ENCODE peak calls at places on chromosomes 3 and 15, in eight cellular contexts. One of them, this sample, is unnamed. For H3K9me3 and H3K4me1, the result is how much of the 10 kb centered on the place peaks cover.

GRCh38 chr3:28334552-28334951 is 14.0 kb upstream of the ZCWPW2 start:
- DNase-seq in adrenal gland: no peak
- DNase-seq in HCT116: no peak
- DNase-seq in psoas muscle: no peak
- DNase-seq in IMR-90: peak
- DNase-seq in heart left ventricle: no peak
- DNase-seq in lower lobe of right lung: no peak
- DNase-seq in ovary: no peak
- DNase-seq in this sample: no peak

GRCh38 chr15:70096975-70097336 is 761 bp downstream of the TLE3 start:
- DNase-seq in adrenal gland: no peak
- DNase-seq in HCT116: no peak
- DNase-seq in psoas muscle: no peak
- DNase-seq in IMR-90: no peak
- DNase-seq in heart left ventricle: no peak
- DNase-seq in lower lobe of right lung: no peak
- DNase-seq in ovary: no peak
- DNase-seq in this sample: no peak

GRCh38 chr3:46898321-46899150 is 21.0 kb downstream of the PTH1R start:
- DNase-seq in adrenal gland: no peak
- DNase-seq in HCT116: no peak
- DNase-seq in psoas muscle: peak
- DNase-seq in IMR-90: no peak
- DNase-seq in heart left ventricle: peak
- DNase-seq in lower lobe of right lung: peak
- DNase-seq in ovary: no peak
- DNase-seq in this sample: peak

GRCh38 chr15:78321041-78321570 is 19.0 kb upstream of the CRABP1 start:
- DNase-seq in adrenal gland: no peak
- DNase-seq in HCT116: no peak
- DNase-seq in psoas muscle: no peak
- DNase-seq in IMR-90: no peak
- DNase-seq in heart left ventricle: no peak
- DNase-seq in lower lobe of right lung: peak
- DNase-seq in ovary: no peak
- DNase-seq in this sample: no peak

GRCh38 chr15:51739056-51739455 is 1.6 kb upstream of the LYSMD2 start:
- DNase-seq in adrenal gland: no peak
- DNase-seq in HCT116: no peak
- DNase-seq in psoas muscle: no peak
- DNase-seq in IMR-90: no peak
- DNase-seq in heart left ventricle: no peak
- DNase-seq in lower lobe of right lung: no peak
- DNase-seq in ovary: no peak
- DNase-seq in this sample: no peak

GRCh38 chr3:182045721-182046120 is 334.0 kb downstream of the SOX2 start:
- DNase-seq in adrenal gland: no peak
- DNase-seq in HCT116: no peak
- DNase-seq in psoas muscle: no peak
- DNase-seq in IMR-90: no peak
- DNase-seq in heart left ventricle: no peak
- DNase-seq in lower lobe of right lung: no peak
- DNase-seq in ovary: no peak
- DNase-seq in this sample: no peak

GRCh38 chr3:110623571-110623970 is 448.0 kb upstream of the NECTIN3 start:
- DNase-seq in adrenal gland: no peak
- DNase-seq in HCT116: no peak
- DNase-seq in psoas muscle: no peak
- DNase-seq in IMR-90: no peak
- DNase-seq in heart left ventricle: no peak
- DNase-seq in lower lobe of right lung: no peak
- DNase-seq in ovary: no peak
- DNase-seq in this sample: no peak

GRCh38 chr15:78366342-78366741 is 26.2 kb downstream of the CRABP1 start:
- DNase-seq in adrenal gland: no peak
- DNase-seq in HCT116: no peak
- DNase-seq in psoas muscle: no peak
- DNase-seq in IMR-90: no peak
- DNase-seq in heart left ventricle: no peak
- DNase-seq in lower lobe of right lung: no peak
- DNase-seq in ovary: no peak
- DNase-seq in this sample: no peak

GRCh38 chr3:46702246-46703012 is 1.2 kb downstream of the TMIE start:
- DNase-seq in adrenal gland: no peak
- DNase-seq in HCT116: no peak
- DNase-seq in psoas muscle: peak
- DNase-seq in IMR-90: no peak
- DNase-seq in heart left ventricle: peak
- DNase-seq in lower lobe of right lung: peak
- DNase-seq in ovary: no peak
- DNase-seq in this sample: peak

GRCh38 chr15:69679623-69680228 is 227.1 kb downstream of the RPLP1 start:
- DNase-seq in adrenal gland: no peak
- DNase-seq in HCT116: no peak
- DNase-seq in psoas muscle: no peak
- DNase-seq in IMR-90: no peak
- DNase-seq in heart left ventricle: no peak
- DNase-seq in lower lobe of right lung: no peak
- DNase-seq in ovary: no peak
- DNase-seq in this sample: no peak

DNA sequence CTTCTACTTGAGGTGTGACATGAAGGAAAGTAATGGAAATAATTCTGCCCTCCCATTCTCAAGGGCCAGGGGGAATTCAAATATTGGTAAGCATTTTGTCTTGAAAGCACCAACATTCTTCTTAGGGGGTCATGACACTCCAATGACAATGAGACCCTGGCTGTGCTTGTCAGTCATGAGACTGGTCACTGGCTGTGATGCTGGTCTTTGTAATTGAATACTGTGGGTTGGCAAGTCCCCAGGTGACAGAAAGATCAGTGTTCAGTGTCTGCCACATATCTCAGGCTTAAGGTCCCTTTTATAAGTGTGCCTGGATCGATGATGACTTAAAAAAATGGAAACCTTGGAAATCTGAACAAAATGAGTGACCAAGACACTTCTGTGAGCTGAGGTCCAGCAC is 151.4 kb downstream of the SNRPN start:
- DNase-seq in adrenal gland: no peak
- DNase-seq in HCT116: no peak
- DNase-seq in psoas muscle: no peak
- DNase-seq in IMR-90: no peak
- DNase-seq in heart left ventricle: no peak
- DNase-seq in lower lobe of right lung: no peak
- DNase-seq in ovary: no peak
- DNase-seq in this sample: no peak
- H3K9me3 ChIP-seq in adrenal gland: under half
- H3K9me3 ChIP-seq in HCT116: under half
- H3K9me3 ChIP-seq in psoas muscle: under half
- H3K9me3 ChIP-seq in IMR-90: under half
- H3K9me3 ChIP-seq in heart left ventricle: under half
- H3K9me3 ChIP-seq in lower lobe of right lung: half or more
- H3K9me3 ChIP-seq in ovary: under half
- H3K9me3 ChIP-seq in this sample: under half

DNA sequence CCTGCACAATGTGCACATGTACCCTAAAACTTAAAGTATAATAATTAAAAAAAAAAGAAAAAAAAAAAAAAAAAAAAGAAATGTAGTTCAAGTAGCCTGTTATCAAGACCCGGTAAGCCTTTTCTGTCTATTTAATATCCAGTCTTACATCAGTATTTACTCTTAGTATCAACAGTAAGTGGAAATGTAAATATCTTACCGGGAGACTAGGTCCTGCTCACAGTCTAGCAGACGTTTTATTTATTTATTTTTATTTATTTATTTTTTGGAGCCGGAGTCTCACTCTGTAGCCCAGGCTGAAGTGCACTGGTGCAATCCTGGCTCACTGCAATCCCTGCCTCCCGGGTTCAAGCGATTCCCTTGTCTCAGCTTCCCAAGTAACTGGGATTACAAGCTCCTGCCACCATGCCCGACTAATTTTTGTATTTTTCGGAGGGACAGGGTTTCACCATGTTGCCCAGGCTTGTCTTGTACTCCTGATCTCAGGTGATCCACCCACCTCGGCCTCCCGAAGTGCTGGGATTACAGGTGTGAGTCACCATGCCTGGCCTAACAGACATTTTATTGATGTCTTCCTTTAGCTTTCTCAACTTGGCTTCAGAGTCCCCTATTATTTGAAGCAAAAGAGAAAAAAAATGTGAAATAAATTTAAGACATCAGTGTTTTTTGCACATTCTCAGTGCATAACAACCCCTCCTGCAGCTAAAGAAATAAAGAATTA is 19.9 kb downstream of the C2CD4B start:
- DNase-seq in adrenal gland: no peak
- DNase-seq in HCT116: no peak
- DNase-seq in psoas muscle: no peak
- DNase-seq in IMR-90: no peak
- DNase-seq in heart left ventricle: no peak
- DNase-seq in lower lobe of right lung: no peak
- DNase-seq in ovary: no peak
- DNase-seq in this sample: no peak
- H3K4me1 ChIP-seq in adrenal gland: under half
- H3K4me1 ChIP-seq in HCT116: under half
- H3K4me1 ChIP-seq in psoas muscle: under half
- H3K4me1 ChIP-seq in IMR-90: under half
- H3K4me1 ChIP-seq in heart left ventricle: under half
- H3K4me1 ChIP-seq in lower lobe of right lung: under half
- H3K4me1 ChIP-seq in ovary: under half
- H3K4me1 ChIP-seq in this sample: under half

GRCh38 chr15:100920516-100921135 is 1.5 kb downstream of the LRRK1 start:
- DNase-seq in adrenal gland: no peak
- DNase-seq in HCT116: no peak
- DNase-seq in psoas muscle: no peak
- DNase-seq in IMR-90: no peak
- DNase-seq in heart left ventricle: no peak
- DNase-seq in lower lobe of right lung: no peak
- DNase-seq in ovary: no peak
- DNase-seq in this sample: no peak
- H3K4me3 ChIP-seq in adrenal gland: no peak
- H3K4me3 ChIP-seq in HCT116: peak
- H3K4me3 ChIP-seq in psoas muscle: peak
- H3K4me3 ChIP-seq in IMR-90: no peak
- H3K4me3 ChIP-seq in heart left ventricle: peak
- H3K4me3 ChIP-seq in lower lobe of right lung: peak
- H3K4me3 ChIP-seq in ovary: no peak
- H3K4me3 ChIP-seq in this sample: no peak

GRCh38 chr15:98835889-98836288 is 171.7 kb downstream of the PGPEP1L start:
- DNase-seq in adrenal gland: no peak
- DNase-seq in HCT116: no peak
- DNase-seq in psoas muscle: no peak
- DNase-seq in IMR-90: no peak
- DNase-seq in heart left ventricle: no peak
- DNase-seq in lower lobe of right lung: no peak
- DNase-seq in ovary: no peak
- DNase-seq in this sample: no peak
- H3K9me3 ChIP-seq in adrenal gland: under half
- H3K9me3 ChIP-seq in HCT116: under half
- H3K9me3 ChIP-seq in psoas muscle: under half
- H3K9me3 ChIP-seq in IMR-90: under half
- H3K9me3 ChIP-seq in heart left ventricle: under half
- H3K9me3 ChIP-seq in lower lobe of right lung: under half
- H3K9me3 ChIP-seq in ovary: under half
- H3K9me3 ChIP-seq in this sample: under half

DNA sequence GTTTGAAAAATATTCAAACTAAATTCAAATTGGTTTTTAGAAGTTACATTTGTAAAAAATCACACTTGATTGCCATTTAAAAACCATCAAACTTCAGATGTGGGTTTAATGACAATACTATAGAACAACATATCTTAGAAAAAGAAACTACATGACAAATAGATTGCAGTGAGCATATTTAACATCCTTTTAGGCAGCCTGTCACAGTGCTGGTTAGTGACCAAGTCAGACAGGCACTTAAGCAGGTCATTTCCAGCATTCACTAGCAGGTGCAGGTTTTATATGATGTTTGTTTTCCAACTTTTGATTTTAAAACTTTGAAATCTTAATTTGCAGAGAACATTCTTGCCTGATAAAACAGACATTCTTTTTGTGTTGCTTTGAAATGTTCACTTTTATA is 115.7 kb downstream of the MBNL1 start:
- DNase-seq in adrenal gland: no peak
- DNase-seq in HCT116: no peak
- DNase-seq in psoas muscle: no peak
- DNase-seq in IMR-90: no peak
- DNase-seq in heart left ventricle: no peak
- DNase-seq in lower lobe of right lung: no peak
- DNase-seq in ovary: no peak
- DNase-seq in this sample: no peak
- H3K4me1 ChIP-seq in adrenal gland: under half
- H3K4me1 ChIP-seq in HCT116: under half
- H3K4me1 ChIP-seq in psoas muscle: half or more
- H3K4me1 ChIP-seq in IMR-90: under half
- H3K4me1 ChIP-seq in heart left ventricle: under half
- H3K4me1 ChIP-seq in lower lobe of right lung: half or more
- H3K4me1 ChIP-seq in ovary: under half
- H3K4me1 ChIP-seq in this sample: under half

DNA sequence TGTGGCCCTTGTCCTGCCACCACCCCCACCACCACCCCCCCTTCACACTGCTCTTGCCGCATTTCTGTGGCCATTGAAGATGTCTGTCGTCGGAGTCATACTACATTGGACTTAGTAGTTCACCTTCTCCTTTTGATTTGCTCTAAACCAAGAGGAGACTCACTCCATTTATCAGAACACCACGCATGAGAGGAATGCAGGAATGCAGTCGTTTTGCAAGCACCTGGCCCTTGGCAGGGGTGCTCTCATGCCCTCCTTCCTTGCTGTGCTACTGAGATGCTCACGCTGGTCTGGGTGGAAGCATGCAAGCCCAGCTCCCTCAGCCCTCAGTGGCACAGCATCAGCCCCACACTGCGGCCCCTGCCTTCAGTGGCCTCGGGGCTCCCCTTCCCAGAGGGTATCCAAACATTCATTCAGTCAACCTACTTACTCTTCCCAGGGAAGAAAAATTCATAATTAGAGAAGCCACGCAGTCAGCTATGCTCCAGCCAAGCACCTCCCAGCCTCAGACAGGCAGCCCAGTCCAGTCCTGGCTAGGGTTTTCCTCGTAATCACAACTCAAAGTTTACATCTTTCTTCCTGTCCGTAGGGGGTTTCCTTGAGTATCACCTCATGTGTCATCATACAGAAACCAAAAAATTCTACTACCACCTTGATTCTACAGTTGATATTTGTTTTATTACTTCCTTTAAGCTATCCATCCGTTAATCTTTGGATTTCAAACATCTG is 520.0 kb downstream of the GABRG3 start:
- DNase-seq in adrenal gland: no peak
- DNase-seq in HCT116: no peak
- DNase-seq in psoas muscle: no peak
- DNase-seq in IMR-90: no peak
- DNase-seq in heart left ventricle: no peak
- DNase-seq in lower lobe of right lung: no peak
- DNase-seq in ovary: no peak
- DNase-seq in this sample: no peak
- H3K4me3 ChIP-seq in adrenal gland: no peak
- H3K4me3 ChIP-seq in HCT116: no peak
- H3K4me3 ChIP-seq in psoas muscle: no peak
- H3K4me3 ChIP-seq in IMR-90: no peak
- H3K4me3 ChIP-seq in heart left ventricle: no peak
- H3K4me3 ChIP-seq in lower lobe of right lung: no peak
- H3K4me3 ChIP-seq in ovary: no peak
- H3K4me3 ChIP-seq in this sample: no peak

GRCh38 chr15:19987389-19988048 is 554.1 kb downstream of the GOLGA6L6 start:
- DNase-seq in adrenal gland: no peak
- DNase-seq in HCT116: no peak
- DNase-seq in psoas muscle: no peak
- DNase-seq in IMR-90: no peak
- DNase-seq in heart left ventricle: no peak
- DNase-seq in lower lobe of right lung: no peak
- DNase-seq in ovary: no peak
- DNase-seq in this sample: no peak
- H3K9me3 ChIP-seq in adrenal gland: under half
- H3K9me3 ChIP-seq in HCT116: under half
- H3K9me3 ChIP-seq in psoas muscle: under half
- H3K9me3 ChIP-seq in IMR-90: under half
- H3K9me3 ChIP-seq in heart left ventricle: under half
- H3K9me3 ChIP-seq in lower lobe of right lung: under half
- H3K9me3 ChIP-seq in ovary: under half
- H3K9me3 ChIP-seq in this sample: under half

This sample was measured in aorta.